ENCODE peak calls at places on chromosomes 3 and 15, in six cellular contexts. D is A549, E is fibroblast of lung, U is RWPE1, M is epithelial cell of esophagus, P is lung. K is an unnamed sample.

GRCh38 chr15:85044251-85044853 is 62.7 kb downstream of the PDE8A start:
- DNase-seq in E (peak; percentile 60), P (peak; percentile 46), M (peak; percentile 70), D (peak; percentile 42), U (peak; percentile 40), K (peak; percentile 66)

GRCh38 chr15:58830556-58830955 is 59.5 kb downstream of the MINDY2 start:
- DNase-seq in M (no peak), U (no peak), E (no peak), D (no peak), P (no peak), K (no peak)

GRCh38 chr3:69770219-69770618 is 31.0 kb downstream of the MITF start:
- DNase-seq in U (peak; percentile 68), E (peak; percentile 80), M (peak; percentile 85), D (no peak), P (no peak), K (peak; percentile 95)

GRCh38 chr3:107285197-107285596 is 92.0 kb upstream of the CCDC54 start:
- DNase-seq in P (no peak), D (no peak), E (peak; percentile 5), U (no peak), M (peak; percentile 85), K (peak; percentile 77)

GRCh38 chr15:38169982-38170381 is 82.7 kb upstream of the SPRED1 start:
- DNase-seq in M (no peak), E (no peak), P (no peak), D (no peak), U (no peak), K (no peak)

GRCh38 chr15:94380798-94381197 is 149.4 kb downstream of the MCTP2 start:
- DNase-seq in U (no peak), E (no peak), M (no peak), D (no peak), P (no peak), K (no peak)

GRCh38 chr15:90664650-90665287 is 52.4 kb upstream of the BLM start:
- DNase-seq in P (peak; percentile 38), E (peak; percentile 48), U (peak; percentile 34), M (peak; percentile 11), D (no peak), K (no peak)

GRCh38 chr3:50124363-50125226 is 30.5 kb upstream of the SEMA3F start:
- DNase-seq in M (peak; percentile 32), U (no peak), D (no peak), P (no peak), E (no peak), K (no peak)

GRCh38 chr3:11236588-11237461 is 35.4 kb upstream of the ATG7 start:
- DNase-seq in E (peak; percentile 58), U (peak; percentile 53), D (peak; percentile 60), M (peak; percentile 83), P (peak; percentile 71), K (peak; percentile 74)

GRCh38 chr3:15443826-15444524 is 16.6 kb downstream of the EAF1 start:
- DNase-seq in M (no peak), U (no peak), E (peak; percentile 92), P (no peak), D (no peak), K (no peak)

GRCh38 chr3:150203273-150203672 is 204.8 kb upstream of the TSC22D2 start:
- DNase-seq in D (no peak), P (no peak), U (no peak), M (no peak), E (peak; percentile 41), K (no peak)

GRCh38 chr3:11391930-11392688 is 119.9 kb downstream of the ATG7 start:
- DNase-seq in P (no peak), E (peak; percentile 92), D (no peak), U (peak; percentile 24), M (peak; percentile 41), K (peak; percentile 8)

GRCh38 chr3:44712455-44713075 is at the start of gene ZNF502:
- DNase-seq in E (peak; percentile 91), U (peak; percentile 61), D (peak; percentile 51), M (peak; percentile 91), P (peak; percentile 82), K (peak; percentile 70)

GRCh38 chr15:51405646-51406194 is 64.3 kb downstream of the GLDN start:
- DNase-seq in E (peak; percentile 10), U (no peak), M (no peak), P (peak; percentile 3), D (no peak), K (no peak)

GRCh38 chr3:149494022-149494758 is 19.7 kb downstream of the TM4SF4 start:
- DNase-seq in D (peak; percentile 72), E (peak; percentile 55), M (peak; percentile 62), P (peak; percentile 68), U (no peak), K (peak; percentile 44)

GRCh38 chr3:52014613-52015012 is 18.9 kb upstream of the RPL29 start:
- DNase-seq in D (no peak), U (no peak), M (no peak), E (no peak), P (no peak), K (no peak)
- TF ChIP-seq CTCF in D (no peak), U (no peak), M (peak; percentile 8), E (peak; percentile 53), P (no peak), K (peak; percentile 25)

DNA sequence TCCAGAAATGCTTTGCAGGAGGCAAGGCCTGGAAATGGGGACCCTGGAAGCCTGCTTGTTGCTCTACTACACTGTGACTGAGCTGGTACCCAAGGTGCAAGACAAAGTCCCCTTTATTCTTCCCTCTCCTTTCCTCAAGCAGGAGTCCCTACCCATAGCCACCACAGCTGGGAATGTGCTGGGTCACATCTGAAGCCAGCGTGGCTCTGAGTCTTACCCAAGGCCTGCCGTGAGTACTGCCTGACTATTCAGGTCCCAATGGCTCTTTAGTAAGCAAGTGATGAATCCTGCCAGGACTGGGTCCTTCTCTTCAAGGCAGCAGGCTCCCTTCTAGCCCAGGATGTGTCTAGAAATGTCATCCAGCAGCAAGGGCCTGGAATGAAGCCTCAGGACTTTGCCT is 9.6 kb upstream of the RAD51 start:
- DNase-seq in P (no peak), M (no peak), D (no peak), E (no peak), U (no peak), K (no peak)
- TF ChIP-seq CTCF in P (no peak), M (no peak), D (no peak), E (no peak), U (no peak), K (no peak)

DNA sequence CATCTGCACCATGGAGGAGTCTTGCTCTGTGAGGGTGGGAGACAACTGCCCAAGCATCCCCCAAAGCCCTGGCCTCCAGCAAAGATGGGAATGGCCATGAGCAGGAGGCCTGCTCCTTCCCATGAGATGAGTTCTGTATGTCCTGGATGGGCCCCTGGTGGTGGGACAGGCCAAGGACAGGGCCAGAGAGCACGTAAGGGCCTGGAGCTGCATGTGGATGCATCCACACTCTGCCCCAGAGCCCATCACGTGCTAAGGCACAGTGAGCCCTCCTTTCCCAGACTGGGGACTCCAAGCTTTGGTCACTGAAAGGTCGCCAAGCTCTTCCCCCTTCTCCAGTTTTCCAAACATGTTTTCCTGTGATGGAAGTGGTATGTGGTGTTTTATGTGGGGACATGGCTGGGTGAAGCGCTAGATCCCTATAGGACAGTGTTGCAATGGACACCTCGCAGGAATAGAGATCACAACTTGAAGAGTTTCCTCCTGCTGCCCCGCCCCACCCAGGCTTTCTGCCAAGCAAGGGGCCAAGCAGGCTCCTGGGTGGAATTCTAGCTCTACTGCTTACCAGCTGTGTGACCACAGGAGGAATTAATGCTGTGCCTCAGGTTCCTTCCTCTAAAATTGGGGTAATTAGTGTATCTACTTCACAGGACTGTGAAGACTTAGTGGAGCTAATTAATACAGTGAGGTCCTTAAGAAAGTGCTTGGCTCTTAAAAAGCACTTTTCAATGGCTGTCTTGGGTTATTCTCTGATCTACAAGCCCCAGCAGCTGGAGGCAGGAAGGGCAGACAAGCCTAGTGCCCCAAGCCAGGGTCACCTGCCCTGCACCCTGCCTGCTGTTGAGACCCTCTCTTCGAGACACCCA is 106.4 kb upstream of the RPL32 start:
- DNase-seq in P (peak; percentile 52), M (peak; percentile 86), D (peak; percentile 44), E (peak; percentile 78), U (peak; percentile 59), K (peak; percentile 68)
- TF ChIP-seq CTCF in P (no peak), M (peak; percentile 7), D (no peak), E (peak; percentile 25), U (no peak), K (peak; percentile 4)

GRCh38 chr3:184741798-184742675 is 30.2 kb upstream of the MAGEF1 start:
- DNase-seq in M (no peak), D (no peak), U (no peak), E (no peak), P (no peak), K (no peak)
- TF ChIP-seq CTCF in M (no peak), D (no peak), U (no peak), E (no peak), P (no peak), K (no peak)

GRCh38 chr3:38137615-38138346 is 680 bp upstream of the MYD88 start:
- DNase-seq in P (peak; percentile 29), M (no peak), E (peak; percentile 5), U (no peak), D (no peak), K (no peak)
- TF ChIP-seq CTCF in P (no peak), M (no peak), E (no peak), U (no peak), D (no peak), K (peak; percentile 33)

GRCh38 chr15:98085003-98085639 is 124.6 kb downstream of the ARRDC4 start:
- DNase-seq in M (peak; percentile 84), D (peak; percentile 23), E (peak; percentile 50), P (no peak), U (peak; percentile 59), K (peak; percentile 77)

DNA sequence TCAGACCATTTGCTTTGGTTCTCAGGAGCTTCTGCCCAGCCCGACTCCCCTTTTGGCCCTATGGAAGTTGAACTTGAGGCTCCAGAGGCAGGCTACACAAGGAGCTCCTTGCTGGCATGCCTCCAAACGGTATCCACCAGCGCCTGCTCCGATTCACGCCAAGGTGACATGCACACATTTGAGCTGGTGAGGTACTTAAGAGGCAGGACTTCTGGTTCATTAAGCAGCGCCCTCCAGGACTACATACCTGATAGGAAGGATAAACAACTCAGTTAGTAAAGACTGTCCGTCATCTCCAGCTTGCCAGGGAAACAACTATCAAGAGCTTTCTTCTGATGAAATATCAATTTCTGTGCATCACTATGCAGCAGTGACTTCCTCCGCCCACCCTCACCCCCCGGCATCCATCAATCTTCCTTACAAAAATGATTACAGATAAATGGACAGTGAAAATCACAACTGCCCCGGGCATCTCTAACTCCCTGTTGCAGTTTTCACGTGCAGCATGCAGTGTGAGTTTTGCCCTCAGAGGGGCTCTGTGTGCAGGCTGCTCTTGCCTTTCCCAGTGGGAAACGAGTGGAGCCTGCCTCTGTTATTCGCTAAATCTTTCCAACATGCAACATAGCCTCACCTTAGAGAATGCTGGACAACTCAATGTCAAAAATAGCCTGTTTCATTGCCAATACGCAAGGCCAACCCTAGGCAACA is 122.9 kb downstream of the ARRDC4 start:
- DNase-seq in P (no peak), M (peak; percentile 9), D (no peak), E (no peak), U (no peak), K (no peak)
- TF ChIP-seq CTCF in P (no peak), M (peak; percentile 42), D (no peak), E (no peak), U (no peak), K (no peak)

GRCh38 chr3:129967761-129968160 is 6.8 kb upstream of the TRH start:
- DNase-seq in U (no peak), M (no peak), P (no peak), E (no peak), D (no peak), K (no peak)
- TF ChIP-seq CTCF in U (no peak), M (no peak), P (no peak), E (no peak), D (no peak), K (no peak)

K was measured in bronchial epithelial cell.